ENCODE peak calls at places on chromosomes 4 and X, in six cellular contexts. One of them, this sample, is unnamed.

GRCh38 chr4:141571368-141571767 is 65.0 kb upstream of the IL15 start:
- DNase-seq in RCC 7860: peak; percentile 76
- DNase-seq in germinal center: no peak
- DNase-seq in SW 1271: no peak
- DNase-seq in SJSA1: peak; percentile 55
- DNase-seq in substantia nigra: no peak
- DNase-seq in this sample: no peak

GRCh38 chrX:19566359-19567141 is 51.2 kb upstream of the MAP3K15 start:
- DNase-seq in SW 1271: no peak
- DNase-seq in substantia nigra: no peak
- DNase-seq in germinal center: no peak
- DNase-seq in SJSA1: no peak
- DNase-seq in RCC 7860: no peak
- DNase-seq in this sample: no peak

GRCh38 chr4:112648263-112649054 is 11.5 kb downstream of the LARP7 start:
- DNase-seq in SJSA1: no peak
- DNase-seq in RCC 7860: no peak
- DNase-seq in SW 1271: no peak
- DNase-seq in germinal center: no peak
- DNase-seq in substantia nigra: no peak
- DNase-seq in this sample: no peak

GRCh38 chrX:104255465-104255864 is 732 bp upstream of the ESX1 start:
- DNase-seq in germinal center: no peak
- DNase-seq in RCC 7860: no peak
- DNase-seq in SJSA1: no peak
- DNase-seq in SW 1271: no peak
- DNase-seq in substantia nigra: no peak
- DNase-seq in this sample: no peak

GRCh38 chrX:373641-374471 is 12.9 kb downstream of the PPP2R3B start:
- DNase-seq in RCC 7860: no peak
- DNase-seq in germinal center: peak; percentile 31
- DNase-seq in SJSA1: no peak
- DNase-seq in substantia nigra: no peak
- DNase-seq in SW 1271: no peak
- DNase-seq in this sample: no peak

GRCh38 chr4:182855312-182855711 is 61.9 kb downstream of the DCTD start:
- DNase-seq in substantia nigra: no peak
- DNase-seq in SJSA1: no peak
- DNase-seq in germinal center: no peak
- DNase-seq in SW 1271: no peak
- DNase-seq in RCC 7860: no peak
- DNase-seq in this sample: no peak

GRCh38 chrX:38882894-38883620 is 81.8 kb downstream of the MID1IP1 start:
- DNase-seq in SJSA1: peak; percentile 56
- DNase-seq in SW 1271: no peak
- DNase-seq in RCC 7860: peak; percentile 81
- DNase-seq in germinal center: no peak
- DNase-seq in substantia nigra: no peak
- DNase-seq in this sample: no peak

GRCh38 chrX:114500622-114501021 is 83.3 kb upstream of the HTR2C start:
- DNase-seq in SW 1271: no peak
- DNase-seq in SJSA1: no peak
- DNase-seq in germinal center: no peak
- DNase-seq in RCC 7860: no peak
- DNase-seq in substantia nigra: no peak
- DNase-seq in this sample: peak; percentile 74

GRCh38 chr4:159504634-159505033 is 401.8 kb downstream of the RAPGEF2 start:
- DNase-seq in RCC 7860: no peak
- DNase-seq in germinal center: no peak
- DNase-seq in substantia nigra: no peak
- DNase-seq in SJSA1: no peak
- DNase-seq in SW 1271: no peak
- DNase-seq in this sample: no peak

GRCh38 chrX:120638619-120639018 is 8.8 kb upstream of the C1GALT1C1 start:
- DNase-seq in germinal center: no peak
- DNase-seq in SJSA1: no peak
- DNase-seq in substantia nigra: no peak
- DNase-seq in SW 1271: no peak
- DNase-seq in RCC 7860: no peak
- DNase-seq in this sample: no peak

GRCh38 chr4:152248347-152248746 is 287.5 kb downstream of the FBXW7 start:
- DNase-seq in substantia nigra: no peak
- DNase-seq in SJSA1: no peak
- DNase-seq in germinal center: no peak
- DNase-seq in SW 1271: no peak
- DNase-seq in RCC 7860: no peak
- DNase-seq in this sample: no peak

GRCh38 chrX:1537031-1537715 is at the start of gene P2RY8:
- DNase-seq in RCC 7860: no peak
- DNase-seq in germinal center: peak; percentile 77
- DNase-seq in substantia nigra: peak; percentile 6
- DNase-seq in SW 1271: no peak
- DNase-seq in SJSA1: no peak
- DNase-seq in this sample: no peak

GRCh38 chr4:2714918-2715317 is 41.2 kb downstream of the TNIP2 start:
- DNase-seq in RCC 7860: no peak
- DNase-seq in SW 1271: no peak
- DNase-seq in SJSA1: no peak
- DNase-seq in substantia nigra: no peak
- DNase-seq in germinal center: no peak
- DNase-seq in this sample: no peak

GRCh38 chr4:2057382-2058065 is 1.6 kb upstream of the NAT8L start:
- DNase-seq in substantia nigra: no peak
- DNase-seq in SJSA1: no peak
- DNase-seq in SW 1271: no peak
- DNase-seq in germinal center: no peak
- DNase-seq in RCC 7860: no peak
- DNase-seq in this sample: no peak

GRCh38 chr4:111268769-111269414 is 646.0 kb upstream of the PITX2 start:
- DNase-seq in RCC 7860: peak; percentile 45
- DNase-seq in germinal center: no peak
- DNase-seq in SW 1271: no peak
- DNase-seq in substantia nigra: no peak
- DNase-seq in SJSA1: no peak
- DNase-seq in this sample: no peak

GRCh38 chr4:185665655-185666054 is 130.3 kb upstream of the PDLIM3 start:
- DNase-seq in SW 1271: no peak
- DNase-seq in SJSA1: no peak
- DNase-seq in germinal center: no peak
- DNase-seq in RCC 7860: no peak
- DNase-seq in substantia nigra: no peak
- DNase-seq in this sample: peak; percentile 22

GRCh38 chr4:24774452-24774851 is 20.9 kb upstream of the SOD3 start:
- DNase-seq in RCC 7860: no peak
- DNase-seq in germinal center: no peak
- DNase-seq in SW 1271: no peak
- DNase-seq in substantia nigra: no peak
- DNase-seq in SJSA1: no peak
- DNase-seq in this sample: no peak

GRCh38 chr4:133102612-133103409 is 46.3 kb upstream of the PCDH10 start:
- DNase-seq in RCC 7860: no peak
- DNase-seq in SJSA1: no peak
- DNase-seq in SW 1271: no peak
- DNase-seq in substantia nigra: no peak
- DNase-seq in germinal center: no peak
- DNase-seq in this sample: no peak

GRCh38 chrX:39196192-39197102 is 395.2 kb downstream of the MID1IP1 start:
- DNase-seq in RCC 7860: peak; percentile 76
- DNase-seq in SW 1271: no peak
- DNase-seq in SJSA1: peak; percentile 55
- DNase-seq in substantia nigra: no peak
- DNase-seq in germinal center: peak; percentile 16
- DNase-seq in this sample: peak; percentile 51